ENCODE peak calls at places on chromosomes 2 and 18, in nine cellular contexts. U is endothelial cell of umbilical vein, C is upper lobe of right lung, F is choroid plexus epithelial cell, E is Calu3, B is stomach, D is nephron progenitor cell, N is transverse colon, M is OCI-LY7. Z is an unnamed sample.

GRCh38 chr2:20836521-20836920 is 13.6 kb upstream of the LDAH start:
- DNase-seq in D (no peak), F (no peak), B (no peak), U (no peak), C (no peak), M (no peak), E (no peak), N (no peak), Z (no peak)

GRCh38 chr2:66448592-66448991 is 13.7 kb downstream of the MEIS1 start:
- DNase-seq in C (no peak), F (no peak), M (no peak), D (no peak), E (no peak), N (no peak), B (no peak), U (no peak), Z (no peak)

GRCh38 chr2:239772721-239773120 is 252.4 kb downstream of the NDUFA10 start:
- DNase-seq in N (no peak), E (no peak), C (peak; percentile 28), B (peak; percentile 10), F (no peak), D (no peak), M (no peak), U (no peak), Z (peak; percentile 65)

GRCh38 chr2:145617906-145618305 is 1098.0 kb upstream of the ZEB2 start:
- DNase-seq in D (no peak), C (no peak), F (peak; percentile 28), B (no peak), U (no peak), M (no peak), E (no peak), N (no peak), Z (no peak)

GRCh38 chr2:74741076-74741460 is 87.0 kb downstream of the SEMA4F start:
- DNase-seq in C (no peak), B (no peak), D (no peak), U (no peak), N (peak; percentile 27), M (no peak), F (no peak), E (no peak), Z (no peak)

GRCh38 chr18:66555585-66555984 is 48.3 kb downstream of the CDH19 start:
- DNase-seq in M (no peak), E (no peak), C (no peak), D (no peak), N (no peak), B (no peak), U (no peak), F (no peak), Z (no peak)

GRCh38 chr2:149743842-149744468 is 156.4 kb upstream of the MMADHC start:
- DNase-seq in B (no peak), N (no peak), M (no peak), F (peak; percentile 80), E (no peak), D (no peak), U (no peak), C (no peak), Z (no peak)

GRCh38 chr18:63099848-63100625 is 219.5 kb downstream of the BCL2 start:
- DNase-seq in E (peak; percentile 68), D (no peak), M (no peak), B (no peak), N (peak; percentile 73), U (no peak), F (no peak), C (no peak), Z (no peak)

GRCh38 chr18:40939636-40940035 is 1015.4 kb upstream of the PIK3C3 start:
- DNase-seq in E (no peak), C (no peak), U (no peak), M (no peak), B (no peak), N (no peak), D (no peak), F (no peak), Z (no peak)

GRCh38 chr2:182129188-182129707 is 143.6 kb downstream of the PPP1R1C start:
- DNase-seq in M (no peak), B (no peak), E (no peak), F (peak; percentile 20), U (no peak), C (no peak), D (no peak), N (no peak), Z (no peak)

GRCh38 chr2:76867854-76868253 is 654.3 kb downstream of the LRRTM4 start:
- DNase-seq in E (no peak), B (no peak), M (no peak), F (peak; percentile 87), U (peak; percentile 87), D (no peak), N (no peak), C (no peak), Z (no peak)

GRCh38 chr2:18169121-18169786 is 290.8 kb downstream of the KCNS3 start:
- DNase-seq in B (no peak), N (no peak), D (no peak), F (no peak), E (no peak), M (no peak), U (no peak), C (no peak), Z (no peak)

GRCh38 chr18:181711-182110 is 23.4 kb downstream of the USP14 start:
- DNase-seq in C (no peak), E (no peak), B (no peak), D (no peak), M (no peak), U (no peak), N (no peak), F (no peak), Z (no peak)

GRCh38 chr18:32177530-32177929 is 12.3 kb upstream of the MEP1B start:
- DNase-seq in B (no peak), N (no peak), C (no peak), U (no peak), M (no peak), F (no peak), E (no peak), D (no peak), Z (no peak)

GRCh38 chr2:26691881-26692813 is at the start of gene KCNK3:
- DNase-seq in U (peak; percentile 23), N (peak; percentile 43), B (peak; percentile 50), D (peak; percentile 90), E (peak; percentile 68), F (peak; percentile 17), C (peak; percentile 73), M (no peak), Z (peak; percentile 88)

GRCh38 chr2:111178730-111179405 is 58.2 kb downstream of the BCL2L11 start:
- DNase-seq in M (no peak), B (no peak), D (no peak), N (no peak), U (no peak), E (peak; percentile 12), C (no peak), F (peak; percentile 69), Z (peak; percentile 48)

GRCh38 chr2:174259981-174260380 is 11.6 kb upstream of the OLA1 start:
- DNase-seq in F (peak; percentile 87), N (no peak), B (no peak), U (no peak), C (no peak), M (no peak), D (no peak), E (no peak), Z (no peak)

GRCh38 chr2:96150007-96150406 is 4.8 kb upstream of the DUSP2 start:
- DNase-seq in E (no peak), N (no peak), D (no peak), C (peak; percentile 50), U (no peak), M (no peak), F (no peak), B (no peak), Z (no peak)

GRCh38 chr2:10798783-10799182 is 13.8 kb downstream of the PDIA6 start:
- DNase-seq in D (no peak), M (no peak), U (no peak), E (no peak), N (no peak), B (no peak), F (no peak), C (no peak), Z (no peak)

GRCh38 chr2:34105015-34105767 is 506.1 kb upstream of the FAM98A start:
- DNase-seq in D (no peak), B (no peak), F (peak; percentile 68), E (no peak), N (no peak), C (no peak), M (no peak), U (peak; percentile 83), Z (no peak)

GRCh38 chr2:240467149-240467642 is 31.7 kb downstream of the GPC1 start:
- DNase-seq in F (no peak), U (no peak), E (no peak), D (no peak), C (no peak), B (peak; percentile 23), M (no peak), N (peak; percentile 4), Z (no peak)

GRCh38 chr18:40006553-40007073 is 1948.4 kb upstream of the PIK3C3 start:
- DNase-seq in C (no peak), D (no peak), M (no peak), F (no peak), U (no peak), E (no peak), N (no peak), B (no peak), Z (no peak)

GRCh38 chr18:71398530-71398929 is 1109.7 kb downstream of the SOCS6 start:
- DNase-seq in C (no peak), B (no peak), F (peak; percentile 70), M (no peak), N (no peak), U (peak; percentile 35), D (peak; percentile 22), E (peak; percentile 32), Z (no peak)
- TF ChIP-seq CTCF in C (no peak), B (no peak), F (peak; percentile 70), M (no peak), N (no peak), U (peak; percentile 9), D (peak; percentile 43), E (peak; percentile 28), Z (peak; percentile 9)

DNA sequence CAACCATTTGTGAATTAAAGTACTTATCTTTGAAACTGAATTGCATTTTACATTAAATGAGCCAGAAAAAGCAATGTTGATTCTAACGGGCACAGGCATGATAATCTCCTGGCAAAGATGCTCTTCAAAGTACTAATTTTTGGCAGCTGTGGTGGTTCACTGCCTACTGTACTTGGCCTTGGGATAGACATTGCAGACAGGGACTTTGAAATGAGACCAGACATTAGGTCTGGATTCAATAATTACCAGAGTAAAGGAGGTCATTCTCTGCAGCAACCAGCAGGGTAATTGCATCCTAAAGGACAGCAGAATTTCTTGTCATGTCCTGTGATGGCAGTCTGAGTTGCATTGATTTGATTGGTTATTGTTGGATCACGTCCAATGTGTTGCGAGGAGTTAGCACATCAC is 986.5 kb downstream of the TDRD15 start:
- DNase-seq in C (no peak), D (no peak), F (no peak), U (no peak), E (no peak), B (no peak), N (no peak), M (no peak), Z (no peak)
- TF ChIP-seq CTCF in C (no peak), D (no peak), F (no peak), U (no peak), E (no peak), B (no peak), N (no peak), M (no peak), Z (no peak)

GRCh38 chr2:190996338-190996946 is 17.5 kb downstream of the STAT1 start:
- DNase-seq in M (peak; percentile 55), C (no peak), N (no peak), F (peak; percentile 60), U (peak; percentile 48), B (no peak), E (peak; percentile 48), D (no peak), Z (no peak)
- TF ChIP-seq CTCF in M (peak; percentile 86), C (peak; percentile 59), N (peak; percentile 46), F (peak; percentile 85), U (peak; percentile 74), B (peak; percentile 32), E (peak; percentile 71), D (peak; percentile 61), Z (peak; percentile 60)

GRCh38 chr2:13522917-13523821 is 806.4 kb downstream of the TRIB2 start:
- DNase-seq in F (peak; percentile 1), D (no peak), E (peak; percentile 72), B (peak; percentile 82), N (no peak), C (no peak), M (no peak), U (no peak), Z (no peak)
- TF ChIP-seq CTCF in F (no peak), D (no peak), E (no peak), B (no peak), N (no peak), C (no peak), M (no peak), U (no peak), Z (no peak)